ENCODE peak calls at places on chromosomes 1 and 21, in five cellular contexts. K is GM12878, Z is NT2/D1, V is H1, D is HepG2. N is an unnamed sample.

GRCh38 chr1:23402286-23403037 is 22.1 kb downstream of the TCEA3 start:
- DNase-seq in K (no peak), Z (no peak), V (no peak), D (no peak), N (no peak)

GRCh38 chr1:183238071-183238470 is 52.0 kb downstream of the LAMC2 start:
- DNase-seq in K (no peak), Z (no peak), V (no peak), D (no peak), N (no peak)

GRCh38 chr1:165954940-165955339 is 127.5 kb downstream of the UCK2 start:
- DNase-seq in K (no peak), Z (no peak), V (no peak), D (no peak), N (no peak)

GRCh38 chr1:205917466-205918248 is 25.6 kb downstream of the SLC26A9 start:
- DNase-seq in K (no peak), Z (no peak), V (peak; percentile 31), D (no peak), N (no peak)

GRCh38 chr1:21625390-21626190 is 43.6 kb downstream of the RAP1GAP start:
- DNase-seq in K (no peak), Z (no peak), V (no peak), D (no peak), N (no peak)

GRCh38 chr1:112699425-112700144 is 7.3 kb downstream of the RHOC start:
- DNase-seq in K (no peak), Z (no peak), V (no peak), D (no peak), N (no peak)

GRCh38 chr1:52238887-52239707 is 97.2 kb downstream of the ZFYVE9 start:
- DNase-seq in K (no peak), Z (no peak), V (no peak), D (no peak), N (no peak)

GRCh38 chr1:7222616-7223015 is 437.4 kb downstream of the CAMTA1 start:
- DNase-seq in K (no peak), Z (no peak), V (no peak), D (no peak), N (no peak)

GRCh38 chr1:213131851-213132655 is 81.0 kb downstream of the RPS6KC1 start:
- DNase-seq in K (no peak), Z (no peak), V (no peak), D (peak; percentile 18), N (no peak)

GRCh38 chr1:227816750-227817446 is 1.4 kb downstream of the PRSS38 start:
- DNase-seq in K (no peak), Z (no peak), V (no peak), D (no peak), N (no peak)

GRCh38 chr1:34924759-34925555 is 4.5 kb downstream of the DLGAP3 start:
- DNase-seq in K (no peak), Z (peak; percentile 55), V (peak; percentile 96), D (peak; percentile 31), N (peak; percentile 87)

GRCh38 chr1:114033219-114033706 is 54.0 kb downstream of the OLFML3 start:
- DNase-seq in K (no peak), Z (no peak), V (peak; percentile 63), D (peak; percentile 24), N (peak; percentile 74)

GRCh38 chr1:116373451-116374339 is 651 bp downstream of the ATP1A1 start:
- DNase-seq in K (no peak), Z (peak; percentile 33), V (peak; percentile 79), D (no peak), N (peak; percentile 48)

GRCh38 chr21:29938968-29939858 is 583 bp downstream of the GRIK1 start:
- DNase-seq in K (no peak), Z (no peak), V (peak; percentile 73), D (no peak), N (peak; percentile 14)

GRCh38 chr21:26732442-26733221 is 112.6 kb downstream of the ADAMTS1 start:
- DNase-seq in K (no peak), Z (peak; percentile 64), V (peak; percentile 80), D (peak; percentile 6), N (peak; percentile 57)

GRCh38 chr1:105492941-105493340 is 1563.5 kb upstream of the PRMT6 start:
- DNase-seq in K (no peak), Z (no peak), V (no peak), D (no peak), N (no peak)

GRCh38 chr1:230139306-230139705 is 72.3 kb downstream of the GALNT2 start:
- DNase-seq in K (no peak), Z (no peak), V (no peak), D (no peak), N (no peak)

GRCh38 chr1:56285554-56286402 is 293.6 kb downstream of the PLPP3 start:
- DNase-seq in K (no peak), Z (no peak), V (no peak), D (no peak), N (no peak)

GRCh38 chr1:11615109-11615508 is 39.1 kb downstream of the FBXO2 start:
- DNase-seq in K (no peak), Z (no peak), V (no peak), D (no peak), N (no peak)

GRCh38 chr1:117633068-117633345 is 27.2 kb downstream of the TENT5C start:
- DNase-seq in K (no peak), Z (no peak), V (no peak), D (no peak), N (no peak)
- TF ChIP-seq SUZ12 in K (no peak), Z (no peak), V (no peak), D (no peak), N (no peak)

GRCh38 chr1:65339866-65340483 is 30.6 kb downstream of the DNAJC6 start:
- DNase-seq in K (no peak), Z (no peak), V (no peak), D (peak; percentile 52), N (no peak)
- TF ChIP-seq SUZ12 in K (no peak), Z (no peak), V (no peak), D (no peak), N (no peak)

DNA sequence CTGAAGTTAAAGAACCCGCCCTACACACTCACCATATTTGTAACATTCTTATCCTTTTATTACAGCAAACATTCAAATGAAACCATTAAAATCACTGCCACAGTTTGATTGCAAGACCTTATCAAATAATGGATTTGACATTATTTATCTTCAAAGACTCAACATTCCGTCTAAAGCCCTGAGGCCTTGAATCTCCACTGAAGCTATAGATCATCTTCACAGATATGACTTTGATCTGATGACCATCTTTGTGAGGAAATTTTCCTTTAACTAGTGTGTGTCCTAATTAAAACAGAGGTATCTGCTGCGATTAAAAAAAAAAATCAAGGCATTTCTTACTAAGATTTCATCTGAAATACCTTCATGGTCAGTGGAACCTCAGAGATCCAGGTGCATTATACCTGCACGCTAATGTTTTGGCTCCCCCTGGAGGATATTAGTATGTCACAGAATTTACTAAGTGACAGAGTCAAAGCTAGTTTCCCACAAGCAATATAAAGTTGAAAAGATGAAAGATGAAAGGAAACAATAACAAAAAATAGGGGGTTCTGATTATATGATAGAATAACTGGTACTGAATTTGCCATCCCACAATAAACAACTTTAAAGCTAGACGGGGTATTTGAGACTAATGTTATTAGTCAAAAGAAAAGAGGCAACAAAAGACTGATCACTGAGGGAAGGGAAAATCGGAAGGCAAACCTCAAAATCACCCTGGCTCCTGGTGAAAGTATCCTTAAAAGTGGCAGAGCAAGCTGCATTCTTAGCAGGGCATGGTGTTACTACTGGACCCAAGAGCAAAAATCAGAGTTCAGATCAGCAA is 923.4 kb downstream of the NCAM2 start:
- DNase-seq in K (no peak), Z (peak; percentile 48), V (no peak), D (no peak), N (peak; percentile 18)
- TF ChIP-seq SUZ12 in K (no peak), Z (no peak), V (no peak), D (no peak), N (no peak)

DNA sequence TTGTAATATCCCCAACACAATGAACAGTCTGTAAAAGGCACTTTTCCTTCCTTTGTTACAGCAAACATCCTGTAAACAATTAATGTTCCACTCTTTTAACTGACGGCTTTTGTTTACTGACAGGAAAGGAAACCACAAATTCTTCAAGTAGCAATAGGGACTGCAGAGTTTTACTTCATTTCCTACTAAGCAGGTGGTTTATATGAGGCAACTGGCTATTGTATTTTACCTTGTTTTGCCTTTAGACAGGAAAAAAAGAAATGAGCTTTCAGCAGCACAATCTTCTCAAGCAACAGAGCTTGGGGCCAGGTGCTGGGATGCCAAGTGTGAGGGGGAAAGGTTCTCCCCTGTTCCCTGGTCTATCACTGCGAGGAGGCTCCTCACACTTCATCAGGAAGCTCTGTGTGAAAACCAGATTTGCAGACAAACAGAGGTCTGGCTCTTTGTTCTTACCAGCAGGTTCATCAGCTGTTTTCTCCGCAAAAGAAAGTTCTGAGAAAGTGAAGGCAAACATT is 51.2 kb downstream of the SIPA1L2 start:
- DNase-seq in K (no peak), Z (no peak), V (no peak), D (no peak), N (no peak)
- TF ChIP-seq SUZ12 in K (no peak), Z (no peak), V (no peak), D (no peak), N (no peak)

DNA sequence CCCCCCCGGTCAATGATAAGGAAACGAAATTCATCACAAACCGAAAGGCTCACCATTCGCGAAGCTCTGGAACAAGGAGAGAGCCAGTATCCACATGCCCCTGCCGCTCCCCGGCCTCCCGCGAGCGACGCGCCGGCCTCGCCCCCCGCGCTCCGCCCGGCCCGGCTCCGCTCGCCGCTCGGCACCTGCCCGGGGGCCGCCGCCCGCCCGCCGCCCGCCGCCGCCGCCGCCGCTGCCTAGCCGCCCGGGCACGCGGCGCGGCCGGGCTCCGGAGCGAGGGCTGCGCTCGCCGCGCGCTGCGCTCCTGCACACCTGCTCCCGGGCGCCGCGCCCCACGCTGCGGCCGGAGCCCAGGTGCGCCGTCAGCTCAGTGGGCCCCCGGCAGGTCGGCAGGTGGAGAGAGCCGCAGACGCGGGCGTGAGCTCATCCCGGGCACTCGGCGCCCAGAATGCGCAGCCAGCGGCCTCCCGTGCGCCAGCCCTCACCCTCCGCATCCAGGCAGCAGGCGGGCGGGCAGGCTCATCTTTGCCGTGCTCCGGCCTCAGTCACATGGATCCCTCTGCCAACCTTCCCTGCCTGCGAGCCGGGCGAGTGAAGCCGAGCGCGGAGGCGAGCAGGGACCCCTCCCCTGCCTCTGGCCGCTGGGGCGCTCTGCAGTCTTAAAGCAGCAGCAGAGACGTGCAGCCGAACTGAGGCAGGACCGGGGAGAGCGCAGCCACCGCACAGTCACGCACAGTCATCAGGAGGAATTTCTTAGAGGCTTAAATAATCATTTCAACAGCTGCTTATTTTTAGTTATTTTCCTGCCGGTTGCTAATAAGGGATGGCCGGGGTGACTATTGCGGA is at the start of gene DSCAM:
- DNase-seq in K (no peak), Z (peak; percentile 60), V (peak; percentile 70), D (no peak), N (no peak)
- TF ChIP-seq SUZ12 in K (no peak), Z (peak; percentile 86), V (no peak), D (no peak), N (no peak)